ENCODE peak calls at places on chromosomes 11 and 22, in five cellular contexts. One of them, this sample, is unnamed.

GRCh38 chr11:110433393-110434333 is 3.9 kb downstream of the FDX1 start:
- DNase-seq in ureter: no peak
- DNase-seq in bronchial epithelial cell: peak
- DNase-seq in fibroblast of pulmonary artery: peak
- DNase-seq in Right ventricle myocardium superior: no peak
- DNase-seq in this sample: no peak

GRCh38 chr11:12189543-12190235 is 79.3 kb downstream of the MICAL2 start:
- DNase-seq in ureter: peak
- DNase-seq in bronchial epithelial cell: peak
- DNase-seq in fibroblast of pulmonary artery: no peak
- DNase-seq in Right ventricle myocardium superior: no peak
- DNase-seq in this sample: peak

GRCh38 chr11:109196016-109196415 is 226.0 kb upstream of the C11orf87 start:
- DNase-seq in ureter: no peak
- DNase-seq in bronchial epithelial cell: peak
- DNase-seq in fibroblast of pulmonary artery: peak
- DNase-seq in Right ventricle myocardium superior: no peak
- DNase-seq in this sample: no peak

GRCh38 chr11:58286249-58286648 is 18.2 kb upstream of the OR10W1 start:
- DNase-seq in ureter: no peak
- DNase-seq in bronchial epithelial cell: peak
- DNase-seq in fibroblast of pulmonary artery: peak
- DNase-seq in Right ventricle myocardium superior: no peak
- DNase-seq in this sample: peak

GRCh38 chr22:25169278-25170031 is 30.2 kb upstream of the CRYBB3 start:
- DNase-seq in ureter: no peak
- DNase-seq in bronchial epithelial cell: peak
- DNase-seq in fibroblast of pulmonary artery: no peak
- DNase-seq in Right ventricle myocardium superior: no peak
- DNase-seq in this sample: no peak

GRCh38 chr11:81963018-81963417 is 770.6 kb downstream of the FAM181B start:
- DNase-seq in ureter: no peak
- DNase-seq in bronchial epithelial cell: peak
- DNase-seq in fibroblast of pulmonary artery: peak
- DNase-seq in Right ventricle myocardium superior: no peak
- DNase-seq in this sample: peak

GRCh38 chr11:112744041-112744440 is 217.2 kb upstream of the NCAM1 start:
- DNase-seq in ureter: no peak
- DNase-seq in bronchial epithelial cell: no peak
- DNase-seq in fibroblast of pulmonary artery: no peak
- DNase-seq in Right ventricle myocardium superior: no peak
- DNase-seq in this sample: peak

GRCh38 chr11:407651-408080 is 7.1 kb downstream of the SIGIRR start:
- DNase-seq in ureter: no peak
- DNase-seq in bronchial epithelial cell: no peak
- DNase-seq in fibroblast of pulmonary artery: no peak
- DNase-seq in Right ventricle myocardium superior: no peak
- DNase-seq in this sample: no peak

GRCh38 chr11:122186439-122187080 is 70.5 kb upstream of the BLID start:
- DNase-seq in ureter: no peak
- DNase-seq in bronchial epithelial cell: peak
- DNase-seq in fibroblast of pulmonary artery: peak
- DNase-seq in Right ventricle myocardium superior: no peak
- DNase-seq in this sample: no peak

This sample was measured in SJCRH30.